ENCODE peak calls at places on chromosomes 4 and X, in six cellular contexts. G is MG63, U is choroid plexus epithelial cell, H is GM06990, Z is skeletal muscle cell, M is pancreas. Q is an unnamed sample.

GRCh38 chr4:92198711-92199110 is 105.1 kb upstream of the GRID2 start:
- DNase-seq in G (no peak), U (peak), H (no peak), Z (peak), M (no peak), Q (no peak)

GRCh38 chr4:108169639-108170038 is 907 bp upstream of the LEF1 start:
- DNase-seq in G (no peak), U (no peak), H (no peak), Z (no peak), M (no peak), Q (no peak)

GRCh38 chr4:37243061-37243460 is 1.5 kb upstream of the NWD2 start:
- DNase-seq in G (no peak), U (no peak), H (no peak), Z (no peak), M (no peak), Q (no peak)

GRCh38 chrX:20606831-20607230 is 340.1 kb upstream of the RPS6KA3 start:
- DNase-seq in G (no peak), U (no peak), H (no peak), Z (no peak), M (no peak), Q (no peak)

GRCh38 chr4:6576512-6576911 is 1.5 kb downstream of the MAN2B2 start:
- DNase-seq in G (no peak), U (no peak), H (no peak), Z (no peak), M (peak), Q (no peak)

GRCh38 chr4:19236473-19236872 is 1015.2 kb upstream of the SLIT2 start:
- DNase-seq in G (no peak), U (no peak), H (no peak), Z (no peak), M (no peak), Q (no peak)

GRCh38 chrX:39577976-39578962 is 519.5 kb downstream of the BCOR start:
- DNase-seq in G (peak), U (no peak), H (peak), Z (peak), M (no peak), Q (peak)

GRCh38 chr4:82652062-82652461 is 90.3 kb upstream of the TMEM150C start:
- DNase-seq in G (no peak), U (peak), H (no peak), Z (peak), M (no peak), Q (no peak)

GRCh38 chrX:18210470-18210869 is 10.2 kb downstream of the BEND2 start:
- DNase-seq in G (no peak), U (peak), H (no peak), Z (no peak), M (no peak), Q (no peak)

GRCh38 chrX:85017721-85018120 is 14.0 kb downstream of the APOOL start:
- DNase-seq in G (no peak), U (peak), H (no peak), Z (no peak), M (no peak), Q (no peak)

GRCh38 chr4:44985152-44985551 is 258.8 kb upstream of the GNPDA2 start:
- DNase-seq in G (no peak), U (no peak), H (no peak), Z (no peak), M (no peak), Q (no peak)

GRCh38 chr4:106522839-106523238 is 154.3 kb upstream of the GIMD1 start:
- DNase-seq in G (no peak), U (peak), H (no peak), Z (no peak), M (no peak), Q (no peak)

GRCh38 chr4:37476256-37476655 is 209.9 kb downstream of the RELL1 start:
- DNase-seq in G (no peak), U (no peak), H (no peak), Z (no peak), M (no peak), Q (no peak)

GRCh38 chrX:72659726-72660125 is 54.4 kb downstream of the PHKA1 start:
- DNase-seq in G (no peak), U (no peak), H (no peak), Z (no peak), M (no peak), Q (no peak)

GRCh38 chr4:150717952-150718351 is 136.0 kb downstream of the MAB21L2 start:
- DNase-seq in G (no peak), U (no peak), H (no peak), Z (no peak), M (no peak), Q (no peak)

GRCh38 chr4:102344520-102344954 is 745 bp downstream of the SLC39A8 start:
- DNase-seq in G (peak), U (peak), H (peak), Z (no peak), M (no peak), Q (no peak)

GRCh38 chrX:100895365-100896075 is 21.4 kb upstream of the NOX1 start:
- DNase-seq in G (peak), U (peak), H (peak), Z (no peak), M (no peak), Q (peak)

GRCh38 chr4:113773014-113773413 is 11.5 kb upstream of the CAMK2D start:
- DNase-seq in G (no peak), U (no peak), H (no peak), Z (no peak), M (no peak), Q (no peak)

GRCh38 chr4:8047837-8048678 is 108.4 kb upstream of the AFAP1 start:
- DNase-seq in G (no peak), U (no peak), H (no peak), Z (no peak), M (no peak), Q (no peak)

GRCh38 chrX:11185861-11186260 is 74.7 kb downstream of the HCCS start:
- DNase-seq in G (no peak), U (no peak), H (no peak), Z (no peak), M (no peak), Q (no peak)

GRCh38 chrX:115460565-115460888 is 100.4 kb upstream of the PLS3 start:
- DNase-seq in G (peak), U (peak), H (no peak), Z (no peak), M (no peak), Q (no peak)

GRCh38 chr4:628346-628745 is 3.0 kb downstream of the PDE6B start:
- DNase-seq in G (no peak), U (no peak), H (no peak), Z (no peak), M (no peak), Q (no peak)

GRCh38 chr4:3500111-3500510 is 32.1 kb downstream of the LRPAP1 start:
- DNase-seq in G (no peak), U (no peak), H (no peak), Z (no peak), M (no peak), Q (no peak)

GRCh38 chrX:5646818-5647217 is 581.8 kb downstream of the NLGN4X start:
- DNase-seq in G (no peak), U (no peak), H (peak), Z (no peak), M (no peak), Q (peak)

GRCh38 chrX:53379747-53380146 is 42.7 kb downstream of the SMC1A start:
- DNase-seq in G (no peak), U (no peak), H (no peak), Z (no peak), M (no peak), Q (no peak)

GRCh38 chr4:141027421-141027820 is 105.8 kb downstream of the RNF150 start:
- DNase-seq in G (no peak), U (no peak), H (no peak), Z (no peak), M (no peak), Q (no peak)

GRCh38 chrX:107025538-107025937 is 25.5 kb upstream of the MORC4 start:
- DNase-seq in G (no peak), U (peak), H (peak), Z (no peak), M (no peak), Q (no peak)

GRCh38 chr4:2825740-2826139 is 17.9 kb upstream of the ADD1 start:
- DNase-seq in G (peak), U (no peak), H (peak), Z (no peak), M (no peak), Q (no peak)

GRCh38 chr4:53572595-53572994 is 18.7 kb downstream of the LNX1 start:
- DNase-seq in G (no peak), U (no peak), H (no peak), Z (no peak), M (no peak), Q (no peak)

GRCh38 chr4:162706051-162706450 is 460.6 kb downstream of the NAF1 start:
- DNase-seq in G (no peak), U (no peak), H (no peak), Z (no peak), M (no peak), Q (no peak)

GRCh38 chr4:85092943-85093342 is 126.5 kb upstream of the WDFY3 start:
- DNase-seq in G (no peak), U (no peak), H (no peak), Z (no peak), M (no peak), Q (no peak)

GRCh38 chr4:14566518-14566917 is 435.8 kb upstream of the CPEB2 start:
- DNase-seq in G (no peak), U (peak), H (no peak), Z (peak), M (no peak), Q (no peak)

GRCh38 chr4:338759-339097 is 1.1 kb downstream of the ZNF141 start:
- DNase-seq in G (no peak), U (peak), H (peak), Z (no peak), M (peak), Q (no peak)

GRCh38 chr4:127604949-127605709 is 27.6 kb upstream of the INTU start:
- DNase-seq in G (no peak), U (peak), H (no peak), Z (no peak), M (no peak), Q (peak)

DNA sequence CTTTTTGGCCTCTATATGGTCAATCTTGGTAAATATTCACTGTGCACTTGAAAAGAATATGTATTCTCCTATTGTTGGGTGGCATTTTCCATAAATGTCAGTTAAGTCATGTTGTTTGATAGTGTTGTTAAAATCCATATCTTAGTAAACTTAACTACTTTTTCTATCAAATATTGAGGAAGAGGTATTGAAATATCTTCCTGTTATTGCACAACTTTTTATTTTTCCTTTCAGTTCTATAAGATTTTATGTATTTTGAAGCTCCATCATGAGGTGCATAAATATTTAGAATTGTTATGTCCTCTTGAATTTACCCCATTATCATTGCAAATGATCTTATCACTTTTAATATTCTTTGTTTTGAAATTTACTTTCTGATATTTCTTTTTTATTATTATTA is 3.4 kb downstream of the GK2 start:
- DNase-seq in G (no peak), U (no peak), H (no peak), Z (no peak), M (no peak), Q (no peak)
- H3K4me3 ChIP-seq in G (no peak), U (no peak), H (no peak), Z (no peak), M (no peak), Q (no peak)

GRCh38 chr4:155430895-155431467 is 54.2 kb upstream of the MAP9 start:
- DNase-seq in G (no peak), U (no peak), H (no peak), Z (no peak), M (no peak), Q (no peak)
- H3K4me3 ChIP-seq in G (no peak), U (no peak), H (no peak), Z (no peak), M (no peak), Q (no peak)

GRCh38 chrX:25034889-25035288 is 19.1 kb upstream of the ARX start:
- DNase-seq in G (no peak), U (peak), H (no peak), Z (no peak), M (no peak), Q (no peak)

GRCh38 chrX:25028726-25029125 is 13.0 kb upstream of the ARX start:
- DNase-seq in G (peak), U (peak), H (no peak), Z (peak), M (no peak), Q (no peak)

GRCh38 chrX:25023908-25024307 is 8.1 kb upstream of the ARX start:
- DNase-seq in G (no peak), U (no peak), H (no peak), Z (no peak), M (no peak), Q (no peak)

GRCh38 chrX:25025615-25026014 is 9.8 kb upstream of the ARX start:
- DNase-seq in G (no peak), U (no peak), H (no peak), Z (no peak), M (no peak), Q (no peak)

GRCh38 chrX:25029288-25029687 is 13.5 kb upstream of the ARX start:
- DNase-seq in G (no peak), U (no peak), H (no peak), Z (no peak), M (no peak), Q (no peak)
- H3K4me3 ChIP-seq in G (no peak), U (no peak), H (no peak), Z (no peak), M (no peak), Q (no peak)

DNA sequence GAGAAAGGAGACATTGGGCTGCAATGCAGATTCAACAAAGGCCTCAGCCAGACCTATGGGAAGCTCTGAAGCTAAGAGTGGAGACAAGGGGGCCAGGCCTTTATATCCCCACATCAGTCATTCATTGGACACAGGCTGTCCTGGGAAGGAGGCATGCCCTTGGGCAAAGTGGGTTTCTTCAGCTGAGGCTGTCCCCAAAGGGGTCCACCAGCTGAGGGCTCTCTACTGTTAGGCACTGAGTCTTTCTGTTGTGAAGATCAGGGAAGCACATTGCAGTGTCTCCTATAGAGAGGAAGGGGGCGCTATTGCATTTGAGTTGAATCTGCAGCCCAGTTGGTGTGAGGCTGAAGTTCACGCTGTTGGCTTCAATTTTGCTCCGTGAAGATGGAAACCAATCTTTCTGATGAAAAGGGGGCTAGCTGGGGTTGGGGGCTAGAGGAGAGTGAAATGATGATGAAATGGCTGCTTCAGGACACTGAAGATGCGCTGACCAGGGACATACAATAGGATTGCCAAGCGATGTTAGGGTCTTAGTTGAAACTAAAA is 48.0 kb downstream of the SLC25A5 start:
- DNase-seq in G (no peak), U (peak), H (peak), Z (no peak), M (peak), Q (peak)
- H3K4me3 ChIP-seq in G (no peak), U (no peak), H (no peak), Z (no peak), M (no peak), Q (no peak)

GRCh38 chr4:74660866-74661265 is 133.5 kb downstream of the BTC start:
- DNase-seq in G (no peak), U (no peak), H (no peak), Z (no peak), M (no peak), Q (no peak)
- H3K4me3 ChIP-seq in G (no peak), U (no peak), H (no peak), Z (no peak), M (no peak), Q (no peak)

GRCh38 chrX:134545524-134545923 is 85.6 kb downstream of the HPRT1 start:
- DNase-seq in G (no peak), U (no peak), H (no peak), Z (no peak), M (no peak), Q (no peak)

GRCh38 chrX:134548257-134548732 is 88.3 kb downstream of the HPRT1 start:
- DNase-seq in G (no peak), U (no peak), H (no peak), Z (no peak), M (no peak), Q (no peak)

GRCh38 chrX:134548844-134549205 is 88.9 kb downstream of the HPRT1 start:
- DNase-seq in G (no peak), U (no peak), H (no peak), Z (no peak), M (no peak), Q (no peak)

GRCh38 chrX:134546187-134546586 is 86.2 kb downstream of the HPRT1 start:
- DNase-seq in G (no peak), U (no peak), H (no peak), Z (no peak), M (no peak), Q (no peak)

DNA sequence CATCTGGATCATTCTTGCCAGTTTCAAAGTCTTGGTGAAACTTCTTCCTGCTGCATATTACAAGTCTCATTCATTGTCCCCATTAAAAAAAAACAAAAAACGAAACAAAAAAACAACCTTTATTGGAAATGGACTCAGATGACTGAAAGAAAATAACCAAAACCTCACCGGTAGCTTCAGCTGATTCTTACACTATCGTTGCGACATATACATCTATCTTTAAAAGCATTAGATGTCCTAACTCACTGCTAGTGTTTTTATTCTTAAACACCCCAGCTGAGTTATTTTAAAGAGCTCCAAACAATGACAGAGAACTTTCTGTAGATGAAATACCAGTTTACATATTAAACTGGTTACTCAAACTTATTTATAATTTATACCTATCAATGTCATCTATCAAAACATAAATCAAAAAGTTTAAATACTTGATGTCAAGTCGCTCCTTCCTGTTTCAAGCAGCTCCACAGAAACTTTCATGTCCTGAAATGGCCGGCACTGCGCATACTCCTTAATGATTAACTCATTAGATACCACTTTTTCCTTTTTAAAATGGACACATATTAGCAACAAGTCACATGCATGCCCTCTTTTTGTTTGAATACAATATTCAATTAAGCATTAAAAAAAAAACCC is 87.2 kb downstream of the HPRT1 start:
- DNase-seq in G (no peak), U (peak), H (no peak), Z (no peak), M (no peak), Q (no peak)
- H3K4me3 ChIP-seq in G (peak), U (peak), H (no peak), Z (peak), M (no peak), Q (no peak)

GRCh38 chr4:176011523-176011922 is 54.1 kb upstream of the WDR17 start:
- DNase-seq in G (no peak), U (no peak), H (peak), Z (no peak), M (no peak), Q (no peak)

GRCh38 chr4:176002007-176002623 is 63.5 kb upstream of the WDR17 start:
- DNase-seq in G (no peak), U (peak), H (peak), Z (no peak), M (peak), Q (no peak)

GRCh38 chr4:176001171-176002006 is 64.3 kb upstream of the WDR17 start:
- DNase-seq in G (no peak), U (peak), H (peak), Z (no peak), M (no peak), Q (no peak)

GRCh38 chr4:176009254-176009653 is 56.4 kb upstream of the WDR17 start:
- DNase-seq in G (no peak), U (no peak), H (no peak), Z (no peak), M (no peak), Q (no peak)

GRCh38 chr4:176005766-176006165 is 59.9 kb upstream of the WDR17 start:
- DNase-seq in G (no peak), U (no peak), H (no peak), Z (no peak), M (no peak), Q (no peak)
- H3K4me3 ChIP-seq in G (no peak), U (no peak), H (no peak), Z (no peak), M (no peak), Q (no peak)

GRCh38 chr4:169008478-169008877 is 1.6 kb downstream of the CBR4 start:
- DNase-seq in G (no peak), U (no peak), H (no peak), Z (no peak), M (no peak), Q (no peak)
- H3K4me3 ChIP-seq in G (no peak), U (peak), H (peak), Z (peak), M (peak), Q (peak)